ENCODE peak calls at places on chromosomes 3 and 15, in eight cellular contexts. C is RPMI8226, K is KBM-7, S is upper lobe of left lung, J is amygdala, L is nucleus accumbens, O is HS-5, W is NCI-H1105. X is an unnamed sample.
A peak's percentile ranks its signal among the peaks of the same experiment; 100 is the strongest.

GRCh38 chr3:193190387-193190786 is 50.6 kb upstream of the PLAAT1 start:
- DNase-seq in K (peak; percentile 44), S (no peak), J (no peak), O (no peak), C (peak; percentile 8), W (peak; percentile 27), L (no peak), X (no peak)

GRCh38 chr15:79682851-79683288 is 213.9 kb downstream of the MTHFS start:
- DNase-seq in O (peak; percentile 72), K (no peak), W (no peak), S (no peak), C (no peak), J (no peak), L (no peak), X (no peak)

GRCh38 chr3:71689305-71689704 is 35.9 kb downstream of the EIF4E3 start:
- DNase-seq in C (no peak), K (peak; percentile 19), O (no peak), W (no peak), S (no peak), L (no peak), J (no peak), X (no peak)

GRCh38 chr15:48563944-48564343 is 81.6 kb downstream of the FBN1 start:
- DNase-seq in J (no peak), O (no peak), C (no peak), K (no peak), L (no peak), W (no peak), S (no peak), X (no peak)

GRCh38 chr15:76175442-76175841 is 115.7 kb downstream of the TMEM266 start:
- DNase-seq in C (no peak), L (no peak), K (no peak), W (no peak), J (no peak), S (no peak), O (no peak), X (no peak)

GRCh38 chr15:97750071-97750470 is 210.4 kb upstream of the ARRDC4 start:
- DNase-seq in J (no peak), W (no peak), O (no peak), S (no peak), L (no peak), K (no peak), C (no peak), X (no peak)

GRCh38 chr3:119600732-119601131 is 3.0 kb downstream of the PLA1A start:
- DNase-seq in L (no peak), C (peak; percentile 43), J (no peak), W (no peak), O (no peak), S (peak; percentile 47), K (peak; percentile 54), X (peak; percentile 56)

GRCh38 chr3:111282024-111282423 is 210.4 kb downstream of the NECTIN3 start:
- DNase-seq in K (no peak), S (no peak), L (no peak), C (no peak), W (no peak), J (no peak), O (no peak), X (no peak)

GRCh38 chr15:43253431-43254403 is 13.0 kb downstream of the TGM5 start:
- DNase-seq in C (peak; percentile 84), L (no peak), W (no peak), J (no peak), S (no peak), K (no peak), O (no peak), X (no peak)

GRCh38 chr3:87397210-87397609 is 120.8 kb upstream of the POU1F1 start:
- DNase-seq in K (no peak), W (no peak), L (no peak), C (no peak), O (peak; percentile 23), S (no peak), J (no peak), X (no peak)

GRCh38 chr3:58691997-58692396 is 25.4 kb upstream of the FAM3D start:
- DNase-seq in W (no peak), J (no peak), O (peak; percentile 2), S (no peak), L (no peak), K (peak; percentile 41), C (peak; percentile 22), X (peak; percentile 47)

GRCh38 chr3:189267981-189268613 is 96.3 kb downstream of the TPRG1 start:
- DNase-seq in S (no peak), K (peak; percentile 3), W (no peak), O (no peak), J (no peak), C (no peak), L (no peak), X (no peak)

GRCh38 chr15:82549199-82549665 is 9.0 kb upstream of the RPS17 start:
- DNase-seq in L (no peak), K (no peak), J (no peak), W (no peak), S (no peak), C (no peak), O (no peak), X (no peak)

GRCh38 chr3:21477896-21478295 is 273.1 kb downstream of the ZNF385D start:
- DNase-seq in C (no peak), W (no peak), J (no peak), L (no peak), O (no peak), S (no peak), K (no peak), X (no peak)

GRCh38 chr3:11604139-11604895 is 39.4 kb downstream of the VGLL4 start:
- DNase-seq in L (no peak), C (no peak), O (peak; percentile 41), S (no peak), W (no peak), K (no peak), J (no peak), X (no peak)

GRCh38 chr15:79154491-79155182 is 64.1 kb upstream of the RASGRF1 start:
- DNase-seq in C (no peak), W (no peak), L (no peak), K (no peak), O (no peak), S (no peak), J (no peak), X (peak; percentile 60)

GRCh38 chr3:119120480-119120879 is 25.5 kb upstream of the TEX55 start:
- DNase-seq in O (no peak), W (no peak), S (no peak), L (no peak), C (no peak), K (no peak), J (no peak), X (no peak)

GRCh38 chr3:141060287-141060686 is 9.1 kb downstream of the SPSB4 start:
- DNase-seq in L (no peak), S (no peak), O (no peak), J (no peak), W (no peak), C (no peak), K (no peak), X (no peak)

GRCh38 chr3:127962937-127963336 is 47.9 kb downstream of the KBTBD12 start:
- DNase-seq in L (no peak), S (no peak), O (no peak), C (peak; percentile 43), W (no peak), K (no peak), J (no peak), X (no peak)

GRCh38 chr15:42194502-42194901 is 13.6 kb downstream of the VPS39 start:
- DNase-seq in L (no peak), J (no peak), W (no peak), K (peak; percentile 37), S (no peak), O (no peak), C (no peak), X (no peak)

GRCh38 chr15:85625856-85626255 is 168.9 kb downstream of the KLHL25 start:
- DNase-seq in K (no peak), L (no peak), S (no peak), O (no peak), J (no peak), C (peak; percentile 55), W (no peak), X (no peak)

GRCh38 chr15:101266034-101266433 is 11.3 kb downstream of the SELENOS start:
- DNase-seq in J (no peak), L (no peak), K (no peak), S (no peak), O (no peak), W (no peak), C (no peak), X (peak; percentile 63)

GRCh38 chr3:14606663-14607339 is 44.8 kb upstream of the CCDC174 start:
- DNase-seq in C (no peak), O (no peak), W (no peak), L (no peak), J (no peak), S (no peak), K (no peak), X (no peak)

GRCh38 chr15:42735382-42736165 is 1.4 kb downstream of the CDAN1 start:
- DNase-seq in W (no peak), J (no peak), L (no peak), O (no peak), C (no peak), K (no peak), S (no peak), X (no peak)

GRCh38 chr3:4716731-4717362 is 223.7 kb downstream of the ITPR1 start:
- DNase-seq in S (no peak), L (no peak), J (no peak), C (no peak), K (no peak), W (no peak), O (no peak), X (no peak)

GRCh38 chr3:39443530-39443929 is 23.9 kb upstream of the MOBP start:
- DNase-seq in J (no peak), C (no peak), S (no peak), L (no peak), K (no peak), W (no peak), O (no peak), X (peak; percentile 41)

GRCh38 chr15:47339800-47340575 is 377.3 kb upstream of the SEMA6D start:
- DNase-seq in K (no peak), O (no peak), J (no peak), C (no peak), L (no peak), S (no peak), W (no peak), X (peak; percentile 29)

GRCh38 chr15:88423331-88423730 is 43.9 kb downstream of the MRPL46 start:
- DNase-seq in L (no peak), W (no peak), S (no peak), K (no peak), O (no peak), C (no peak), J (no peak), X (no peak)

GRCh38 chr3:177104299-177104992 is 92.8 kb downstream of the TBL1XR1 start:
- DNase-seq in J (no peak), C (no peak), O (no peak), K (no peak), L (no peak), W (no peak), S (no peak), X (no peak)

GRCh38 chr15:89888214-89888804 is 5.5 kb downstream of the AP3S2 start:
- DNase-seq in C (peak; percentile 53), J (no peak), O (peak; percentile 45), L (no peak), S (no peak), K (peak; percentile 55), W (no peak), X (no peak)

GRCh38 chr3:12724794-12725193 is 34.3 kb downstream of the TMEM40 start:
- DNase-seq in C (no peak), L (no peak), K (no peak), J (no peak), S (no peak), W (no peak), O (no peak), X (no peak)

GRCh38 chr15:73781038-73781925 is 28.1 kb upstream of the INSYN1 start:
- DNase-seq in L (no peak), C (peak; percentile 46), O (no peak), W (no peak), J (no peak), K (peak; percentile 11), S (no peak), X (no peak)

GRCh38 chr3:28989646-28990089 is 291.2 kb upstream of the RBMS3 start:
- DNase-seq in O (no peak), W (no peak), C (peak; percentile 12), L (no peak), S (no peak), J (no peak), K (no peak), X (no peak)

GRCh38 chr3:144586382-144586781 is 614.8 kb downstream of the DIPK2A start:
- DNase-seq in C (no peak), K (no peak), W (no peak), O (peak; percentile 22), L (no peak), S (no peak), J (no peak), X (no peak)

X was measured in SK-N-DZ.